ENCODE peak calls at places on chromosomes 6 and 20, in nine cellular contexts. F is AG04450, B is psoas muscle, H is HepG2, Z is upper lobe of left lung, S is left ventricle myocardium inferior, O is MM.1S, A is upper lobe of right lung, N is astrocyte. V is an unnamed sample.

GRCh38 chr6:116611020-116611419 is 5.3 kb upstream of the RSPH4A start:
- DNase-seq in H (no peak), O (no peak), S (no peak), Z (no peak), N (no peak), B (no peak), A (no peak), F (no peak), V (no peak)

GRCh38 chr20:35311409-35311808 is 19.2 kb upstream of the FAM83C start:
- DNase-seq in O (no peak), N (peak), S (no peak), F (no peak), H (no peak), B (no peak), A (no peak), Z (no peak), V (no peak)

GRCh38 chr6:11971154-11971553 is 41.0 kb upstream of the HIVEP1 start:
- DNase-seq in O (no peak), F (peak), B (no peak), N (peak), H (no peak), Z (no peak), A (no peak), S (no peak), V (no peak)

GRCh38 chr6:101722481-101722880 is 329.0 kb downstream of the GRIK2 start:
- DNase-seq in O (no peak), S (no peak), Z (no peak), A (no peak), F (no peak), H (no peak), B (no peak), N (no peak), V (no peak)

GRCh38 chr6:154839546-154839945 is 106.3 kb downstream of the SCAF8 start:
- DNase-seq in H (no peak), S (no peak), A (no peak), B (no peak), N (no peak), Z (no peak), O (no peak), F (no peak), V (no peak)

GRCh38 chr6:154070657-154071056 is 31.6 kb downstream of the OPRM1 start:
- DNase-seq in Z (no peak), O (no peak), A (no peak), H (no peak), F (no peak), B (no peak), N (peak), S (no peak), V (no peak)

GRCh38 chr6:162443101-162443500 is 284.5 kb downstream of the PRKN start:
- DNase-seq in O (no peak), S (no peak), H (no peak), A (no peak), Z (no peak), B (no peak), F (no peak), N (no peak), V (no peak)

GRCh38 chr6:139925894-139926641 is 551.6 kb upstream of the CITED2 start:
- DNase-seq in S (no peak), O (no peak), B (no peak), Z (no peak), H (peak), F (peak), A (no peak), N (peak), V (no peak)

GRCh38 chr6:9647599-9647998 is 767.3 kb downstream of the TFAP2A start:
- DNase-seq in F (peak), O (no peak), H (no peak), B (no peak), S (no peak), A (no peak), N (peak), Z (no peak), V (no peak)

GRCh38 chr20:43925786-43926185 is 11.1 kb downstream of the TOX2 start:
- DNase-seq in Z (no peak), O (no peak), B (no peak), N (peak), S (peak), A (peak), H (no peak), F (no peak), V (no peak)

GRCh38 chr20:7843613-7844012 is 96.6 kb downstream of the HAO1 start:
- DNase-seq in S (no peak), B (peak), O (no peak), A (no peak), F (peak), Z (no peak), N (peak), H (no peak), V (no peak)

GRCh38 chr6:149771185-149771584 is 21.6 kb downstream of the PCMT1 start:
- DNase-seq in F (no peak), O (no peak), N (no peak), S (no peak), A (no peak), Z (no peak), B (no peak), H (no peak), V (no peak)

GRCh38 chr6:43705996-43706395 is 18.4 kb upstream of the MRPS18A start:
- DNase-seq in N (no peak), O (peak), A (no peak), B (no peak), S (no peak), Z (no peak), F (no peak), H (no peak), V (no peak)

GRCh38 chr6:17987576-17988421 is at the start of gene KIF13A:
- DNase-seq in S (peak), H (peak), N (peak), B (peak), F (no peak), Z (peak), O (peak), A (peak), V (peak)

GRCh38 chr6:25601797-25602679 is 50.0 kb upstream of the SCGN start:
- DNase-seq in H (peak), F (peak), B (no peak), O (peak), Z (no peak), S (no peak), N (peak), A (no peak), V (peak)

GRCh38 chr20:6094038-6094437 is 28.8 kb downstream of the FERMT1 start:
- DNase-seq in B (no peak), H (no peak), N (no peak), O (no peak), A (no peak), S (no peak), Z (no peak), F (no peak), V (no peak)

GRCh38 chr20:43721429-43722152 is 5.2 kb downstream of the GTSF1L start:
- DNase-seq in F (no peak), B (no peak), H (no peak), S (no peak), Z (peak), A (peak), N (no peak), O (no peak), V (no peak)

GRCh38 chr6:116012471-116012949 is 48.2 kb downstream of the FRK start:
- DNase-seq in H (peak), Z (no peak), S (no peak), A (no peak), B (no peak), N (peak), F (peak), O (no peak), V (no peak)

GRCh38 chr20:38104283-38104682 is 60.8 kb downstream of the TGM2 start:
- DNase-seq in S (no peak), B (no peak), N (no peak), A (no peak), H (no peak), O (no peak), F (no peak), Z (no peak), V (no peak)

GRCh38 chr6:38612386-38612965 is 27.3 kb downstream of the BTBD9 start:
- DNase-seq in N (peak), B (no peak), A (no peak), H (no peak), F (peak), S (no peak), Z (no peak), O (no peak), V (no peak)

GRCh38 chr20:17825251-17825691 is 125.5 kb downstream of the BANF2 start:
- DNase-seq in S (no peak), O (no peak), F (no peak), N (no peak), A (no peak), B (peak), Z (no peak), H (peak), V (no peak)

DNA sequence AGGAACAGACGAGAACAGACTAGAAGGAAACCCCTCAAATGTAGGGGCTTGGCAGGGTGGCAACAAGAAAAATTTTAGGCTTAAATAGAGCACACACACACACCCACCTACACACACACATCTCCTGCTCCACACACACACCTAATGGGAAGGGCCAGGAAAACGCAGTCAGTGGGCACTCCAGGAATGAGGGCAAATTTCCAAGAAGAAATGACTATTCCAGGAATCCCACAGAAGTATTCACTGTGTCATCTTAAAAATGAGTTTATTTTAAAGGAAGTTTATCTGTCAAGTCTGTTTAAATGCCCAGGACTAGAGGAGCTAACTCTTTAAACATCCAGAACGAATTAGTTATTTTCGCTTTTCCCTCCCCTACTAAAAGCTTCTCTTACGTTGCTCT is 13.0 kb downstream of the ALDH8A1 start:
- DNase-seq in B (no peak), F (peak), N (peak), S (no peak), O (no peak), A (no peak), H (no peak), Z (no peak), V (no peak)
- H3K27ac ChIP-seq in B (no peak), F (peak), N (peak), S (no peak), O (no peak), A (no peak), H (no peak), Z (no peak), V (no peak)

DNA sequence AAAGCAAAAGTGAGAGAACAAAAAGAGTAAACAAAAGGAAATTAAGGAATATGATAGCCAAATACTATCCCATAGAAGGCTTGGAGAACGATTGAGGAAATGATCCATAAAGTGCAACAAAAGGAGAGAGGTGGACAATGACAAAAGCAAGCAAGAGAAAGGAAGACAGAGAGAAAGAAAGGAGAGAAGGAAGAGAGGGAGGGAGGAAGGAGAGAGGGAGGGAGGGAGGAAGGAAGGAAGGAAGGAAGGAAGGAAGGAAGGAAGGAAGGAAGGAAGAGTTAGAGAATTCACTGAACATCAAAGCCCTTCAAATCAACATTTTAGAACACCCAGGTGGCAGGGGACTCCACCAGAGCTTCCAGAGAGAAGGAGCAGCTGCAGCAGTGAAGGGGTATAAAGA is 185.0 kb downstream of the SYNDIG1 start:
- DNase-seq in F (no peak), O (no peak), B (no peak), Z (no peak), S (no peak), H (no peak), N (no peak), A (no peak), V (no peak)
- H3K27ac ChIP-seq in F (no peak), O (no peak), B (no peak), Z (no peak), S (no peak), H (no peak), N (no peak), A (no peak), V (no peak)

GRCh38 chr6:35370124-35370741 is 27.9 kb downstream of the PPARD start:
- DNase-seq in O (peak), H (peak), N (peak), A (peak), F (peak), S (peak), Z (no peak), B (peak), V (no peak)
- H3K27ac ChIP-seq in O (no peak), H (peak), N (peak), A (peak), F (peak), S (peak), Z (peak), B (peak), V (peak)

GRCh38 chr20:47262008-47262364 is 94.5 kb downstream of the ZMYND8 start:
- DNase-seq in Z (no peak), S (no peak), F (no peak), B (no peak), H (no peak), A (no peak), O (peak), N (no peak), V (no peak)

GRCh38 chr20:47265214-47265613 is 91.3 kb downstream of the ZMYND8 start:
- DNase-seq in O (no peak), Z (no peak), F (no peak), S (no peak), H (no peak), B (no peak), A (no peak), N (no peak), V (no peak)

GRCh38 chr20:47262365-47263013 is 94.0 kb downstream of the ZMYND8 start:
- DNase-seq in H (no peak), O (peak), Z (no peak), B (peak), F (no peak), S (no peak), N (no peak), A (no peak), V (no peak)

GRCh38 chr20:47263502-47264084 is 92.9 kb downstream of the ZMYND8 start:
- DNase-seq in B (peak), F (no peak), S (no peak), Z (no peak), N (peak), A (no peak), H (no peak), O (peak), V (no peak)

DNA sequence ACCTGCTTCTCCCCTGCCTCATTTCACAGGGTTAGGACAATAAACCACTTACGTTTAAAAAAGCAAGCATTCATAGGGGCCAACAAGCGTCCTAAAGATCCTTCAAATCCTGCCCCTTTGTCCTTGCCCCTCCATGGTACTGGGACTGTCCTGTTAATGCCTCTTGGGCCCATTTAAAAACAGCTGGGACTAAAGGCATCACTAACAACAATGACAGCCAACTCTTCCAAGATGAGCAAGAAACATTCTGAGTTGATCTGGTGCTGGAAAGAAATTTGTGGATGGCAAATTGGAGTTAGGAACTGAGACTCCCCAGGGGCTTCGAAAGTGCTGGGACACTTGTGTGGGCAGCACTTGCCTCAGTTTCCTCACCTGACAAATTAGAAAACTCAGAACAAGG is 93.4 kb downstream of the ZMYND8 start:
- DNase-seq in F (no peak), O (no peak), S (no peak), Z (no peak), N (no peak), B (no peak), A (no peak), H (no peak), V (no peak)
- H3K27ac ChIP-seq in F (no peak), O (peak), S (peak), Z (no peak), N (no peak), B (peak), A (no peak), H (no peak), V (no peak)

GRCh38 chr20:57671662-57672061 is 38.2 kb downstream of the PMEPA1 start:
- DNase-seq in N (no peak), B (no peak), O (no peak), A (no peak), S (no peak), F (no peak), Z (no peak), H (no peak), V (no peak)
- H3K27ac ChIP-seq in N (no peak), B (no peak), O (no peak), A (no peak), S (no peak), F (no peak), Z (no peak), H (no peak), V (no peak)

DNA sequence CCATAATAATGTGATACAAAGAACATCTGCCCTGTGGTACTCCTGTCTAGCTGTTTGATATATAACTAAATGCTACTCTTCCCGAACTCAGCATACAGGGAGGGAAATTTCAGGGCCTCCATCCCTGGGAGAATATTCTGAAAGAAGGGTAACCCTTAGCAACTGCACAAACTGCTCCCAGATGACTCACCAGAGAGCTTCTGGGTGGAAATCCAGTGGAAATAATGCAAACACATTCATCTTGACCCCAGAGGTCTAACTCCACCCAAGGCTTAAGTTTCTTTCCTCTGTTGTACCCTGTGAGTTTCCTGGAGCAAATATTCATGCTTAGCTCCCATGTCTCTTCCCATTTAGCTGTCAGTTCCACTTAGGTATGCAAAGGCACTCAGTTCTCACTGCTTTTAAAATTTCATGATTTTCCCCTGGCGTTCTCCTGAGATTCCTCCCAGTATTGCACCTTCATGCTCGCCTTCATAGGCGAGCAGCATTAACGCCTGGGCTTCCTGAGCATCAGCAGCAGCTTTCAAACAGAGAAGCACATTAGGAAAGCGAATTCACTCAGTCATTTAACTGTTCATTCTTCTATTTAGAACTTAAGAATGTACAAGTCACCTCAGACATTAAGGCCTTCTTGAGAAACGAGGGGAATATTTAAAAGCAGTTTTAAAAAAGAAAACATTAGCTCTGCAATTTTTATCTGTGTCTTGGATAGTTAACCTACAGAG is 43.8 kb upstream of the LAMA4 start:
- DNase-seq in S (no peak), H (no peak), F (peak), A (no peak), Z (no peak), B (no peak), O (no peak), N (peak), V (no peak)
- H3K27ac ChIP-seq in S (peak), H (no peak), F (peak), A (no peak), Z (no peak), B (no peak), O (no peak), N (peak), V (no peak)

DNA sequence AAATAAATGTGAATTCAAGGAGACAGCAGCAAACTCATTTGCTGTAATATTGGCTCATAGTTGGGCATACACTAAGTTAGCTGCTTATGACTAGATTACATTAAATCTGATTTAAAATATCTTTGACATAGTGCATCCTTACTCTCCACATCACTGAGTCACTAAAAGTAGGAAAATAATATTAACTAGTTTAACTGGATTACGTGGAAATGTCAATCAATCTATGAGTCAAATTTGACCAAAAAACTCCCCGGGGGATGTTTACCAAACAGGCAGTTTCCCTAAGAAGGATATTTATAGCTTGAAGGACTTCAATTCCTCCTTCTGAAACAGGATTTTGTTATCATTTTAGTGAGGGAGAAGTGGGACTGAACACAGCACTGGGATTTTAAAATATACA is 366.5 kb downstream of the ESR1 start:
- DNase-seq in O (no peak), S (no peak), F (no peak), N (no peak), H (no peak), A (no peak), B (no peak), Z (no peak), V (no peak)
- H3K27ac ChIP-seq in O (no peak), S (peak), F (no peak), N (no peak), H (no peak), A (no peak), B (peak), Z (no peak), V (peak)

DNA sequence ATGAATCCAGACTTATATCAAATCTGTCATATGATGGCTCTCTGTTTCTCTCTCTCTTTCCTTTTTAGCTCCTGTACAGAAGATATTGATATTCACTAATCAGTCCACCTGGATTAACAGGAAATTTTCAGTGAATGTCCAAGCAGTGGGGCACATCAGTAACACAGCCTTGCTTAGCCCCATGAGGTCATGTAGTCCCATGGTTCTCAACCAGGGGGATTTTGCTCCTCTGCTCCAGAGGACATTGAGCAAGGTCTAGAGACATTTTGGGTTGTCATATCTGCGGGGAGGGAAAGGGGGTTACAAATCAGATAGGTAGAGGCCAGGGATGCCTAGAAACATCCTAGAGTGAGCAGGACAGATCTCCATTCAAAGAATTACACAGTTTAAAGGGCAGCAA is 810 bp downstream of the GSTA1 start:
- DNase-seq in N (no peak), S (no peak), Z (no peak), A (no peak), O (no peak), F (no peak), H (no peak), B (no peak), V (no peak)
- H3K27ac ChIP-seq in N (no peak), S (no peak), Z (no peak), A (no peak), O (no peak), F (no peak), H (peak), B (no peak), V (no peak)

GRCh38 chr6:6714498-6715360 is 126.2 kb downstream of the LY86 start:
- DNase-seq in O (no peak), A (no peak), S (no peak), B (no peak), N (no peak), H (no peak), F (no peak), Z (no peak), V (no peak)
- H3K27ac ChIP-seq in O (no peak), A (no peak), S (peak), B (peak), N (no peak), H (no peak), F (no peak), Z (no peak), V (no peak)

V was measured in CD4-positive, alpha-beta memory T cell.